ENCODE peak calls at places on chromosomes 2 and 18, in six cellular contexts. Z is HCT116, G is HepG2, S is GM12878, P is K562, N is H1. O is an unnamed sample.

GRCh38 chr2:58939388-58939787 is 698.3 kb upstream of the FANCL start:
- DNase-seq in N (no peak), P (no peak), S (no peak), Z (no peak), G (no peak), O (no peak)

GRCh38 chr2:239940861-239941570 is 84.1 kb downstream of the NDUFA10 start:
- DNase-seq in N (no peak), Z (no peak), G (no peak), P (no peak), S (no peak), O (no peak)

GRCh38 chr2:28643911-28644334 is 107.7 kb upstream of the PPP1CB start:
- DNase-seq in P (no peak), G (no peak), S (no peak), Z (no peak), N (no peak), O (no peak)

GRCh38 chr2:240301256-240301795 is 134.1 kb upstream of the GPC1 start:
- DNase-seq in S (no peak), P (no peak), N (no peak), Z (no peak), G (no peak), O (no peak)

GRCh38 chr2:100601661-100602060 is 38.9 kb downstream of the PDCL3 start:
- DNase-seq in G (no peak), S (no peak), Z (no peak), N (no peak), P (no peak), O (no peak)

GRCh38 chr2:175035806-175036205 is 30.6 kb upstream of the CHN1 start:
- DNase-seq in N (no peak), Z (no peak), P (no peak), G (no peak), S (no peak), O (no peak)

GRCh38 chr2:205746408-205746785 is 64.1 kb downstream of the NRP2 start:
- DNase-seq in P (no peak), N (no peak), S (no peak), Z (no peak), G (no peak), O (no peak)

GRCh38 chr2:208049441-208049840 is 24.1 kb upstream of the PLEKHM3 start:
- DNase-seq in S (no peak), N (no peak), P (no peak), Z (no peak), G (no peak), O (no peak)

GRCh38 chr2:220736778-220737177 is 835.3 kb downstream of the EPHA4 start:
- DNase-seq in Z (peak), N (no peak), G (no peak), P (no peak), S (no peak), O (no peak)

GRCh38 chr18:3283908-3284307 is 22.0 kb downstream of the MYL12B start:
- DNase-seq in P (no peak), S (no peak), Z (no peak), N (no peak), G (no peak), O (no peak)

GRCh38 chr18:67117804-67118203 is 398.7 kb downstream of the DSEL start:
- DNase-seq in P (no peak), G (no peak), Z (no peak), N (no peak), S (no peak), O (no peak)

GRCh38 chr2:99545066-99545465 is 55.2 kb upstream of the REV1 start:
- DNase-seq in P (no peak), S (no peak), G (no peak), N (no peak), Z (no peak), O (no peak)

GRCh38 chr18:9102391-9103216 is at the start of gene NDUFV2:
- DNase-seq in G (peak), Z (peak), P (peak), S (peak), N (peak), O (peak)

GRCh38 chr2:231924889-231925275 is 1.3 kb downstream of the NPPC start:
- DNase-seq in G (no peak), S (no peak), P (no peak), Z (no peak), N (no peak), O (no peak)

GRCh38 chr2:102268529-102269524 is 42.5 kb upstream of the IL1RL1 start:
- DNase-seq in S (no peak), Z (no peak), N (no peak), P (no peak), G (no peak), O (no peak)

GRCh38 chr18:55047546-55047945 is 88.3 kb upstream of the CCDC68 start:
- DNase-seq in G (no peak), Z (no peak), P (peak), S (no peak), N (no peak), O (no peak)

GRCh38 chr2:40955635-40956034 is 503.7 kb upstream of the SLC8A1 start:
- DNase-seq in G (no peak), S (no peak), Z (no peak), N (no peak), P (no peak), O (no peak)

GRCh38 chr2:11582526-11583202 is 48.8 kb downstream of the GREB1 start:
- DNase-seq in Z (peak), N (peak), P (peak), G (peak), S (no peak), O (peak)

GRCh38 chr2:219737270-219737691 is 109.9 kb downstream of the SLC4A3 start:
- DNase-seq in S (no peak), P (no peak), Z (no peak), N (no peak), G (no peak), O (no peak)

GRCh38 chr18:76363451-76364120 is 131.5 kb downstream of the ZNF516 start:
- DNase-seq in Z (no peak), G (peak), N (no peak), S (no peak), P (no peak), O (no peak)

GRCh38 chr2:229133155-229133772 is 137.8 kb downstream of the PID1 start:
- DNase-seq in Z (peak), P (no peak), S (no peak), N (no peak), G (peak), O (no peak)

GRCh38 chr2:157868993-157869392 is 7.1 kb downstream of the ACVR1 start:
- DNase-seq in S (no peak), P (no peak), G (no peak), Z (no peak), N (no peak), O (no peak)

GRCh38 chr2:162301151-162301804 is 17.2 kb downstream of the IFIH1 start:
- DNase-seq in N (no peak), S (no peak), P (peak), G (peak), Z (peak), O (peak)

GRCh38 chr2:45353879-45354278 is 257.2 kb downstream of the SRBD1 start:
- DNase-seq in P (no peak), N (no peak), S (no peak), G (peak), Z (no peak), O (no peak)

GRCh38 chr2:96642564-96643350 is at the start of gene FER1L5:
- DNase-seq in Z (peak), N (peak), S (no peak), P (peak), G (no peak), O (peak)

GRCh38 chr2:233822101-233822771 is 32.1 kb downstream of the HJURP start:
- DNase-seq in N (no peak), P (no peak), G (no peak), Z (no peak), S (no peak), O (no peak)

GRCh38 chr2:4678937-4679336 is 975.6 kb downstream of the DCDC2C start:
- DNase-seq in N (no peak), Z (no peak), G (no peak), P (no peak), S (no peak), O (no peak)

GRCh38 chr2:163652741-163653140 is 83.1 kb downstream of the FIGN start:
- DNase-seq in G (no peak), S (no peak), P (no peak), N (no peak), Z (no peak), O (no peak)

GRCh38 chr2:64919261-64919660 is 69.9 kb upstream of the SLC1A4 start:
- DNase-seq in S (no peak), P (no peak), Z (no peak), G (no peak), N (no peak), O (no peak)

GRCh38 chr18:63518178-63519012 is 23.8 kb upstream of the SERPINB12 start:
- DNase-seq in N (peak), Z (peak), P (peak), S (peak), G (peak), O (peak)

GRCh38 chr18:55912071-55912470 is 324.1 kb upstream of the TCF4 start:
- DNase-seq in G (no peak), Z (no peak), S (no peak), N (no peak), P (no peak), O (no peak)

GRCh38 chr2:216776076-216776726 is 80.9 kb upstream of the IGFBP5 start:
- DNase-seq in Z (no peak), N (no peak), S (no peak), P (peak), G (no peak), O (no peak)

GRCh38 chr2:83665894-83666293 is 793.2 kb downstream of the SUCLG1 start:
- DNase-seq in G (peak), N (no peak), P (no peak), S (no peak), Z (no peak), O (no peak)

GRCh38 chr2:166343467-166343866 is 32.3 kb downstream of the SCN9A start:
- DNase-seq in G (no peak), Z (no peak), P (no peak), N (no peak), S (no peak), O (peak)
- TF ChIP-seq ATF3 in G (no peak), Z (no peak), P (no peak), N (no peak), S (no peak), O (no peak)

DNA sequence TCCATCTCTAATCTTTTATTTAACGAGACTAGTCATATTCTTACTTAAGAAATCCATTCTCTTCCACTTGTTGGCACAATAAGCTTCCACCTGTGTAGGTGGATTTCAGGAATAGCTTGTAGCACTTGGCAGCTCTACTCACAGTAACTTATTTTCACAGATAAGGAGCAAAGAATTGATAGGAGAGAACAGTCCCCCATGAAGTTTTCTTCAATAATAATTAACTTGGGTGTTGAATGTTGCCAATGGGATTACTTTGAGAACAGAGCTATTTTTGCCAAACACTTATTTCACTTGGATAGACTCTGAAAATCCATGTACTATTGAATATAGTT is 1388.6 kb upstream of the PIK3C3 start:
- DNase-seq in S (no peak), N (no peak), G (no peak), Z (no peak), P (no peak), O (no peak)
- TF ChIP-seq ATF3 in S (no peak), N (no peak), G (no peak), Z (no peak), P (no peak), O (no peak)

DNA sequence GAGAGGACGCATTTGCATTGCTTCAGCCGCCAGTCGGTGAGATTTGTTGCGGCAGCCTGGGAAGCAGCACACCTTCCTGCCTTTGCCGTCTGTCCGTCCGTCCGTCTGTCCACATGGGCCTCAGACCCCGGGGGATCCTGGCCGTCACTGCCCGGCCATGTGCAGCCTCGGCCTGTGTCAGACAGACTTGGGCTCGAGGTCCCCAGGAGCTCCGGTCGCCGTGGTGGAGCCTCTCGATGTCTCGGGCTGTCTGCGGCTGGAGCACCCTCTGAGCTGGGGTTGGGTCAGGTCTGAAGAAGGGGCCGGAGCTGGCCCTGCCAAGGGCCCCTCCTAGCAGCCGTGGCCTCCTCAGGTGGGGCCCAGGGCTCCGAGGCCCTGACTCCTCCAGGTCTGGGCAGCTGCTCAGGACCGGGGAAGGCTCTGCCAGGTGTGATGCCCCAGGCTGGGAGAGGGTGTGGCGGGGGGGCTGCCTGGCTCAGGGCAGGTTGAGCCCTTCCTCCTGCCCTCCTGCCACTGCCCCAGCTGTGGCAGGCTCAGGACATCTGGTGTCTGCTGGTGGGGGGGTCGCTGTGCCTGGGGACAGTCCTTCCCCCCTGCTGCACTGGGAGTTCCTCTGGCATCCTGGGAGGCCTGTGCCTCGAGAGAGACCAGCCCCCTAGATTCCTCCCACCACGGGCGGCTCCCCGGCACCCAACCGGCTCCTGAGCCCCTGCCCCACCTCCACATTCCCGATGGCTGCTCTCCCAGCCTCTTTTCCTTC is 11.8 kb downstream of the NEU4 start:
- DNase-seq in N (no peak), P (no peak), G (no peak), Z (no peak), S (no peak), O (no peak)
- TF ChIP-seq ATF3 in N (no peak), P (no peak), G (no peak), Z (no peak), S (no peak), O (no peak)

GRCh38 chr2:146949400-146949799 is 895.4 kb upstream of the ACVR2A start:
- DNase-seq in Z (no peak), N (no peak), S (no peak), P (no peak), G (no peak), O (no peak)

GRCh38 chr2:146954544-146954943 is 890.3 kb upstream of the ACVR2A start:
- DNase-seq in S (no peak), N (no peak), Z (no peak), P (no peak), G (no peak), O (no peak)

GRCh38 chr2:146952691-146953090 is 892.1 kb upstream of the ACVR2A start:
- DNase-seq in N (no peak), Z (no peak), S (no peak), P (no peak), G (no peak), O (no peak)
- TF ChIP-seq ATF3 in N (no peak), Z (no peak), S (no peak), P (no peak), G (no peak), O (no peak)

GRCh38 chr2:30428827-30429461 is 18.1 kb upstream of the LCLAT1 start:
- DNase-seq in G (no peak), P (no peak), Z (no peak), S (no peak), N (no peak), O (no peak)
- TF ChIP-seq ATF3 in G (no peak), P (no peak), Z (no peak), S (no peak), N (no peak), O (no peak)

DNA sequence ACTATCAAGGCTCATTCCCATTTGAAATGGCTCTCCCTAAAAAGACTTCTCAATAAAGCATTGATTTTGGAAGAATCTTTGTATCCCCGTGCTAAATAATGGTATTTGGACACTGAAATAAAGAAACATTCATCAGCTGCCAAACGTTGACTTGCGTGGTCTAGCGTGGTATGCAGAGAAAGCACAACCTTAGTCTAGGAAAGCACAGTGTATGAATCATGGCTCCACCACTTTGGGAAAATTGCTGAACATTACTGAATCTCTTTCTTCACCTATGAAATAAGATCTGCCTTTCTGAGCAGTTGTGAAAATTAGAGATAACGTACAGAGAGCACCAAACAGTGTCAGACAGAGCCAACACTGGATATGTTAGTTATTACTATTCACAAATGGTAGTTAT is 353.9 kb downstream of the SS18 start:
- DNase-seq in Z (no peak), P (no peak), G (no peak), S (no peak), N (no peak), O (no peak)
- TF ChIP-seq ATF3 in Z (no peak), P (no peak), G (no peak), S (no peak), N (no peak), O (no peak)

O was measured in WTC11.